ENCODE peak calls at places on chromosomes 1 and 21, in five cellular contexts. A, V, H, X and F are unnamed samples.

GRCh38 chr1:232984577-232985425 is 34.4 kb downstream of the NTPCR start:
- DNase-seq in A (no peak), V (no peak), H (no peak), X (no peak), F (no peak)

GRCh38 chr1:83583351-83584014 is 415.4 kb downstream of the TTLL7 start:
- DNase-seq in A (no peak), V (no peak), H (no peak), X (peak; percentile 33), F (no peak)

GRCh38 chr1:42422672-42423236 is 33.1 kb downstream of the ZMYND12 start:
- DNase-seq in A (no peak), V (no peak), H (peak; percentile 41), X (no peak), F (no peak)

GRCh38 chr1:182600036-182600713 is 4.0 kb downstream of the RGS16 start:
- DNase-seq in A (no peak), V (no peak), H (no peak), X (no peak), F (no peak)

GRCh38 chr21:42474043-42474831 is 21.8 kb downstream of the RSPH1 start:
- DNase-seq in A (no peak), V (no peak), H (no peak), X (peak; percentile 26), F (peak; percentile 84)

GRCh38 chr1:8367571-8368184 is 49.8 kb downstream of the SLC45A1 start:
- DNase-seq in A (no peak), V (no peak), H (no peak), X (peak; percentile 53), F (no peak)

GRCh38 chr1:172332230-172332629 is 88.3 kb upstream of the C1orf105 start:
- DNase-seq in A (no peak), V (no peak), H (no peak), X (no peak), F (no peak)

GRCh38 chr21:32955307-32955937 is 70.3 kb upstream of the OLIG2 start:
- DNase-seq in A (no peak), V (no peak), H (no peak), X (no peak), F (no peak)

GRCh38 chr1:223720987-223721591 is 8.8 kb downstream of the CAPN2 start:
- DNase-seq in A (no peak), V (no peak), H (no peak), X (peak; percentile 95), F (no peak)

GRCh38 chr1:32199717-32200072 is 700 bp upstream of the CCDC28B start:
- DNase-seq in A (no peak), V (no peak), H (peak; percentile 92), X (no peak), F (no peak)

GRCh38 chr1:246012271-246012854 is 494.7 kb downstream of the SMYD3 start:
- DNase-seq in A (no peak), V (no peak), H (no peak), X (peak; percentile 57), F (peak; percentile 16)

GRCh38 chr1:111690306-111690617 is 48.9 kb downstream of the INKA2 start:
- DNase-seq in A (peak; percentile 52), V (no peak), H (no peak), X (peak; percentile 81), F (peak; percentile 35)

GRCh38 chr1:203462878-203463277 is 12.7 kb upstream of the PRELP start:
- DNase-seq in A (peak; percentile 95), V (no peak), H (peak; percentile 69), X (peak; percentile 81), F (peak; percentile 48)

GRCh38 chr1:165039996-165040395 is 316.5 kb downstream of the LMX1A start:
- DNase-seq in A (no peak), V (no peak), H (no peak), X (no peak), F (no peak)

GRCh38 chr1:27522860-27523665 is 33.1 kb upstream of the WASF2 start:
- DNase-seq in A (no peak), V (peak; percentile 18), H (peak; percentile 68), X (peak; percentile 66), F (no peak)

GRCh38 chr1:223097713-223098112 is 45.3 kb downstream of the TLR5 start:
- DNase-seq in A (no peak), V (no peak), H (no peak), X (no peak), F (no peak)

GRCh38 chr1:81549588-81550127 is 251.1 kb upstream of the ADGRL2 start:
- DNase-seq in A (no peak), V (no peak), H (no peak), X (peak; percentile 51), F (peak; percentile 40)

GRCh38 chr1:196405839-196406238 is 202.4 kb downstream of the KCNT2 start:
- DNase-seq in A (no peak), V (no peak), H (no peak), X (no peak), F (no peak)

GRCh38 chr1:32701951-32702598 is 495 bp downstream of the SYNC start:
- DNase-seq in A (peak; percentile 83), V (no peak), H (peak; percentile 75), X (peak; percentile 57), F (no peak)

GRCh38 chr1:34460193-34460592 is 283.5 kb downstream of the C1orf94 start:
- DNase-seq in A (no peak), V (peak; percentile 7), H (no peak), X (no peak), F (no peak)

GRCh38 chr1:158654570-158654969 is 31.9 kb downstream of the SPTA1 start:
- DNase-seq in A (no peak), V (no peak), H (no peak), X (no peak), F (no peak)

GRCh38 chr1:243216741-243217140 is 38.3 kb downstream of the CEP170 start:
- DNase-seq in A (no peak), V (no peak), H (no peak), X (no peak), F (no peak)

GRCh38 chr1:9449106-9449627 is 90.1 kb upstream of the SLC25A33 start:
- DNase-seq in A (peak; percentile 85), V (no peak), H (peak; percentile 77), X (peak; percentile 94), F (peak; percentile 17)

GRCh38 chr1:77230051-77230450 is 10.8 kb upstream of the PIGK start:
- DNase-seq in A (no peak), V (no peak), H (no peak), X (no peak), F (no peak)

GRCh38 chr21:34942911-34943310 is 106.2 kb downstream of the RUNX1 start:
- DNase-seq in A (no peak), V (no peak), H (no peak), X (no peak), F (no peak)

GRCh38 chr21:34944015-34944755 is 104.9 kb downstream of the RUNX1 start:
- DNase-seq in A (no peak), V (no peak), H (no peak), X (no peak), F (no peak)

GRCh38 chr21:34938079-34938764 is 110.9 kb downstream of the RUNX1 start:
- DNase-seq in A (no peak), V (no peak), H (no peak), X (peak; percentile 26), F (peak; percentile 32)

GRCh38 chr21:34939673-34940321 is 109.3 kb downstream of the RUNX1 start:
- DNase-seq in A (no peak), V (no peak), H (no peak), X (no peak), F (no peak)

DNA sequence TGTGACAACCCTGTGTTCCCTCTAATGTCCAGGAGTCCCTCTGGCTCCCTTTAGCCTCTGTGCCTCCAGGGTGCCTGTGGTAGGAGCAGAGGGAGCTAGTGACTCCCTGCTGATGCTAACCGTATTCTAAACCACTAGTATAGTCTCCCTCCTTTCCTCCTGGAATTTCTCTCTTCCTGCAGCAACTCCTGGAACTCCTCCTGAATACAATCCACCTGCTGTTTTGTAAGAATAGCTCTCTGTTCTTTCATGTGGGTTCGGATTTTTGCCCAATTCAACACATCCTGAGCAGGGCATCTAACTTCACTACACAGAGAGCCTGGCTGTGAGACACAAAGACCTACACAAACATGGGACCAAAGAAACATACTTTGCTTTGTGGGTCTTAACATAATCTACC is 107.9 kb downstream of the RUNX1 start:
- DNase-seq in A (no peak), V (no peak), H (no peak), X (no peak), F (no peak)
- H3K27me3 ChIP-seq in A (no peaks in the 10 kb centered on the region), V (no peaks in the 10 kb centered on the region), H (peaks cover 4% of the 10 kb centered on the region), X (no peaks in the 10 kb centered on the region), F (no peaks in the 10 kb centered on the region)

DNA sequence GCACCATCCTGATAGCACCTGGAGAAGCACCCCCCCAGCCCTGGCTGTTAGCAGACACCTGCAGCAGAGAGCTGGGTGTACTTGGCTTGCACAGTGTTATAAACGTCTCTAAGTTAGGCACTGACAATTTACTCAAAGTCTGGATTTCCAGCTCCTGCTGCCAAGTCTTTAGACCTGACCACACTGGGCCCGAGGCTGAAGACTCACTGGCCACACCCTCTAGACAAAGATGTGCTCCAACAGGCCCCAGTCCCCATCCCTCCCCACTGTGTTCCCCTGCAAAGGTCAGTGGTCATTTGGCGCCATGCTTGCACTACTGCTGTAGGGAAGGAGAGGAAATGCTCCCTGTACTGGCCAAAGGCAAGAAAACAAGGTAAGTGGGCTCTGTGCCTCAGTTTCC is 31.1 kb downstream of the PADI6 start:
- DNase-seq in A (no peak), V (no peak), H (no peak), X (no peak), F (peak; percentile 89)
- H3K27ac ChIP-seq in A (no peak overlapping the region), V (no peak overlapping the region), H (no peak overlapping the region), X (no peak overlapping the region), F (no peak overlapping the region)

DNA sequence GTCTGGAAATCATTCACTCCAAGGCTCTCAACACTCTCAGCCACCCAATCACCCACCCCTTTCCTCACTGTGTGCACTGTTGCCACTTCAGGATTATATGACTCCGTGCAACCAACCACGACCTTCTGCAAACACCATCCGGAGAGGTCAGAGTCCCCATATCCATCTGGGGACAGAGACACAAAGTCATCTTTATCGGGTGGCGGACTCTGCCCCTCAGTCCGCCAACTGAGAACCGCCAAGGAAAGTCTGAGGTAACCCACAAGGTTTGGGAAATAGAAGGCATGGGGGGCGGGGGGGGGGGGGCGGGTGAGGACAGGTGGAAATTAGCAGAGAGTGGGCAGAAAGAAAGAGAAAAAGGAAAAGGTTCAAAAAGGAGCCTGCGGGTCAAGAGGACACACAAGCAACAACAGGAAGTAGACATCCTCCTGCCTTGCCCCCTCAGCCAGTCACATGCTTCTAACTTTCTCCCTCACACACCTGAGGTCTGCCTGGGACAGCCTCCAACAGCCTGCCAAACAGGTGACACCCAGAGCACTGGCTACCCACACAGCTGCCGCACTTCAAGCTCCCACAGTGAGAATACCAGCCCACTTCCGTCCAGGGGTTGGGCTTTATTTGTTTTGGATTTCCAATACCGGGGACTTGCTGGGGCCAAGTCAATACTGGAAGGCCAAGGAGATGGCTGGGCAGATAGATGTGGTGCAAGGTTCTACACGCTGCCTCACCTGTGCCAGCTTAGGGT is 58.1 kb downstream of the SSBP3 start:
- DNase-seq in A (no peak), V (no peak), H (no peak), X (no peak), F (no peak)
- H3K27me3 ChIP-seq in A (no peaks in the 10 kb centered on the region), V (no peaks in the 10 kb centered on the region), H (no peaks in the 10 kb centered on the region), X (no peaks in the 10 kb centered on the region), F (no peaks in the 10 kb centered on the region)

DNA sequence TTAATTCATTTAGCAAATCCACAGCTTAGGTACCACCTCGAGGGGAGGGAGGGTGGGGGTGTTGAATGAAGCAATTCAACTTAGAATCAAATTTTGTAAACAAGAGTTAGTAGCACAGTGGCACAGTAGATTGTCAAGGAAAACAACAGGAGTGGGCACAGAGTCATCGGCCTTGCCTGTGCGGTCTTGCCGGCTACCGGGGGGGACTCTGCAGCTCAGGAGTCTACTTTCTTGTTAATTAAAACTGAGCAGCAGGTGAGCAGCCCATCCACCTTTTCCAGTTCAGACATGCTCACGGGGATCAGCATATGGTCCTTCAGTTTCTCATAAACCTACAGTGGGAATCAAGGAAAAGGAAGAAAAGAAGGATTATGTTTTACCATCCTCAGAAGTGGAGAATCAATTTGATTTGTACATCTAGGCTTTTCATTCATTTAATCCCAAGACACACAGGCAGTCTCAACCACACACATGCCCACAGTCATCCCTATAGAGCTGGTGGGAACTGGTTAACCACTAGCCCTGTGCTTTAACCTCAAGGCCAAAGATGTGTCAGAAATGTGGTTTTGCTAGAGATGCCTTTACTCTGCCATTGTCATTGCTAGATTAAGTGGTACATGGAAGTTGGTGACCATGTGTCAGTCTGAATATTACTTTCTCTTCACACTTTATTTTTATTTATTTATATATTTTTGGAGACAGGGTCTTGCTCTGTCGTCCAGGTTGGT is 45.0 kb upstream of the BCL10 start:
- DNase-seq in A (no peak), V (no peak), H (no peak), X (peak; percentile 75), F (peak; percentile 85)
- H3K27ac ChIP-seq in A (no peak overlapping the region), V (no peak overlapping the region), H (no peak overlapping the region), X (peak overlapping the region; percentile 21), F (peak overlapping the region; percentile 30)